ENCODE peak calls at places on chromosomes 4 and X, in ten cellular contexts. E is non-pigmented ciliary epithelial cell; M is COR-L47; W is CD4-positive, CD25-positive, alpha-beta regulatory T cell; X is HT1080; K is activated CD4-positive, alpha-beta T cell treated with anti-CD3 and anti-CD28 coated beads for 4 hours; Q is SK-MEL-5; A is B cell; L is posterior cingulate gyrus; R is transverse colon. Z is an unnamed sample.

GRCh38 chrX:123743312-123743711 is 10.5 kb upstream of the THOC2 start:
- DNase-seq in X (no peak), W (no peak), R (no peak), A (no peak), E (no peak), K (no peak), Q (no peak), L (no peak), M (no peak), Z (no peak)

GRCh38 chr4:10124167-10124930 is 7.8 kb upstream of the WDR1 start:
- DNase-seq in L (no peak), Q (no peak), M (no peak), R (no peak), X (no peak), A (no peak), W (no peak), E (no peak), K (no peak), Z (no peak)

GRCh38 chr4:91734682-91735081 is 569.1 kb upstream of the GRID2 start:
- DNase-seq in E (no peak), X (peak), M (no peak), R (no peak), Q (peak), A (no peak), L (no peak), K (no peak), W (no peak), Z (no peak)

GRCh38 chr4:30948653-30949052 is 228.5 kb downstream of the PCDH7 start:
- DNase-seq in M (no peak), Q (peak), A (no peak), K (no peak), L (no peak), W (no peak), X (no peak), E (peak), R (no peak), Z (no peak)

GRCh38 chr4:108372678-108373077 is 203.9 kb upstream of the LEF1 start:
- DNase-seq in Q (no peak), W (peak), R (no peak), E (no peak), L (no peak), K (no peak), X (no peak), M (no peak), A (no peak), Z (no peak)

GRCh38 chr4:168688584-168688983 is 191.7 kb downstream of the PALLD start:
- DNase-seq in L (no peak), X (no peak), A (no peak), E (no peak), M (no peak), W (no peak), K (no peak), R (no peak), Q (no peak), Z (no peak)

GRCh38 chrX:9285342-9285771 is 179.5 kb upstream of the TBL1X start:
- DNase-seq in A (no peak), K (peak), Q (no peak), L (no peak), R (no peak), X (peak), M (no peak), W (peak), E (no peak), Z (no peak)

GRCh38 chrX:129982300-129983246 is at the start of gene BCORL1:
- DNase-seq in M (peak), W (peak), A (peak), X (peak), K (peak), E (peak), Q (peak), L (peak), R (peak), Z (peak)

Z was measured in hypothalamus.